ENCODE peak calls at places on chromosome 14, in four cellular contexts. X is K562, P is HepG2, G is GM12878. Q is an unnamed sample.

GRCh38 chr14:81517798-81518398 is 15.8 kb downstream of the SEL1L start:
- DNase-seq in X (no peak), P (peak; percentile 66), G (no peak), Q (no peak)

GRCh38 chr14:101111620-101112290 is 208.2 kb upstream of the RTL1 start:
- DNase-seq in X (no peak), P (no peak), G (no peak), Q (no peak)

GRCh38 chr14:64772394-64772950 is 68.2 kb downstream of the PLEKHG3 start:
- DNase-seq in X (no peak), P (peak; percentile 19), G (no peak), Q (no peak)

GRCh38 chr14:84225243-84225642 is 1304.7 kb upstream of the FLRT2 start:
- DNase-seq in X (no peak), P (no peak), G (no peak), Q (no peak)

GRCh38 chr14:104979758-104980591 is 1.8 kb upstream of the AHNAK2 start:
- DNase-seq in X (no peak), P (no peak), G (no peak), Q (peak; percentile 54)

GRCh38 chr14:64954491-64955240 is 12.1 kb upstream of the GPX2 start:
- DNase-seq in X (no peak), P (no peak), G (no peak), Q (no peak)

GRCh38 chr14:99252940-99253868 is 18.8 kb downstream of the BCL11B start:
- DNase-seq in X (no peak), P (no peak), G (no peak), Q (no peak)

GRCh38 chr14:38111046-38111445 is 96.7 kb upstream of the SSTR1 start:
- DNase-seq in X (no peak), P (no peak), G (no peak), Q (no peak)

GRCh38 chr14:99036594-99037293 is 235.3 kb downstream of the BCL11B start:
- DNase-seq in X (no peak), P (no peak), G (no peak), Q (no peak)

GRCh38 chr14:79044894-79045624 is 874.9 kb downstream of the NRXN3 start:
- DNase-seq in X (no peak), P (no peak), G (no peak), Q (peak; percentile 86)

DNA sequence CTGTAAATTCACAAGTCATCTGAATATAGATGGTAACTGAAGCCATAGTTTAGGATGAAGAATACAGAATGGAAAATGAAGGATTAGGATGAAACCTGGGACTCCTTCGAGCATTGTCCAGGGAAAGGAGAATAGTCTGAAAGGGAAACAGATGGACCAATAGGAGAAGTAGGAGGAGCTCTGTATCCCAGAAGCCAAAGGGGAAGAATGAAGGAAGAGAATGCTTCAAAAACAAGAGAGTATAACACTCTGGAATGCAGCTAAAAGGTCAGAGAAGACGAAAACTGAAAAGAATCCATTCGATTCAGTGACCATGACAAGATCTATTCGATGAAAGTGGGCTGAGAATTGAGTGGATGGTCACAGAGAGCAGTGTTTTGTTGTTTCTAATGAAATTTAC is 1.0 kb downstream of the GMFB start:
- DNase-seq in X (no peak), P (no peak), G (no peak), Q (peak; percentile 59)
- TF ChIP-seq MYC in X (no peak), P (no peak), G (no peak), Q (no peak)

GRCh38 chr14:21205026-21205677 is 49.3 kb upstream of the OR5AU1 start:
- DNase-seq in X (no peak), P (no peak), G (no peak), Q (no peak)

GRCh38 chr14:21205678-21206581 is 50.1 kb upstream of the OR5AU1 start:
- DNase-seq in X (no peak), P (no peak), G (no peak), Q (no peak)

GRCh38 chr14:21209185-21209584 is 53.3 kb upstream of the OR5AU1 start:
- DNase-seq in X (no peak), P (no peak), G (no peak), Q (no peak)

GRCh38 chr14:21208554-21208953 is 52.7 kb upstream of the OR5AU1 start:
- DNase-seq in X (no peak), P (no peak), G (no peak), Q (no peak)

GRCh38 chr14:21206753-21207684 is 51.2 kb upstream of the OR5AU1 start:
- DNase-seq in X (no peak), P (no peak), G (no peak), Q (no peak)
- TF ChIP-seq POLR2AphosphoS5 in X (no peak), P (peak; percentile 37), G (no peak), Q (no peak)

GRCh38 chr14:103343905-103344797 is 10.1 kb downstream of the EIF5 start:
- DNase-seq in X (no peak), P (no peak), G (no peak), Q (no peak)

GRCh38 chr14:103348154-103348553 is 14.1 kb downstream of the EIF5 start:
- DNase-seq in X (no peak), P (no peak), G (no peak), Q (no peak)

GRCh38 chr14:103346286-103346685 is 12.2 kb downstream of the EIF5 start:
- DNase-seq in X (no peak), P (no peak), G (no peak), Q (no peak)

GRCh38 chr14:103349982-103350381 is 15.9 kb downstream of the EIF5 start:
- DNase-seq in X (no peak), P (no peak), G (no peak), Q (no peak)

GRCh38 chr14:103347091-103347815 is 13.2 kb downstream of the EIF5 start:
- DNase-seq in X (no peak), P (peak; percentile 57), G (no peak), Q (no peak)
- TF ChIP-seq MYC in X (no peak), P (no peak), G (no peak), Q (no peak)

GRCh38 chr14:76718306-76719075 is 42.8 kb upstream of the VASH1 start:
- DNase-seq in X (no peak), P (no peak), G (no peak), Q (no peak)

GRCh38 chr14:76716285-76716684 is 45.0 kb upstream of the VASH1 start:
- DNase-seq in X (no peak), P (no peak), G (no peak), Q (peak; percentile 68)

GRCh38 chr14:76717508-76717907 is 43.8 kb upstream of the VASH1 start:
- DNase-seq in X (no peak), P (no peak), G (no peak), Q (no peak)

GRCh38 chr14:76719664-76720063 is 41.6 kb upstream of the VASH1 start:
- DNase-seq in X (no peak), P (no peak), G (no peak), Q (no peak)

DNA sequence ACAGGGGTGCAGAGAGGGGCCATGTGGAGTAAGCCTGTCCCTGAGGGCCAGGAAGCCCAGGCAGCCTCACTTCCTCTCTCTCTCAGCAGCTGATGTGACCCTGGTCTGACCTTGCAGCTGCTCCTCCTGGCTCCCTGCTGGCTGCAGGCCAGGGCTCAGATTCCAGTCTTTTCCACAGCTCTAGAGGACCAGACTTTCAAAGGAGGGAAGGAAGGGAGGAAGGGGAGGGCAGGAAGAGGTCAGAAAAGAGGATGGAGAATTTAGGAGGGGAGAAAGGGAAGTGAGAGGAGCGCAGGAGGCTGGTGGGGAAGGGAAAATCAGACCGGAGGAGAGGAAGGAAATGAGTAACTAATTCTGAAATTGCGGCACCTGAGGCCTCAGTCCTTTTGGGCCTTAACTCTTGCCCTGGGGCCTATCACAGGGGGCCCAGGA is 40.9 kb upstream of the VASH1 start:
- DNase-seq in X (no peak), P (peak; percentile 36), G (peak; percentile 34), Q (peak; percentile 91)
- TF ChIP-seq POLR2AphosphoS5 in X (no peak), P (no peak), G (no peak), Q (peak; percentile 75)

GRCh38 chr14:68656452-68656851 is 136.4 kb downstream of the ZFP36L1 start:
- DNase-seq in X (no peak), P (no peak), G (no peak), Q (no peak)
- TF ChIP-seq MYC in X (no peak), P (no peak), G (no peak), Q (no peak)

GRCh38 chr14:68506021-68506644 is 286.7 kb downstream of the ZFP36L1 start:
- DNase-seq in X (no peak), P (no peak), G (no peak), Q (peak; percentile 48)
- TF ChIP-seq POLR2AphosphoS5 in X (no peak), P (no peak), G (no peak), Q (no peak)

GRCh38 chr14:75675265-75675960 is 14.4 kb downstream of the TTLL5 start:
- DNase-seq in X (no peak), P (no peak), G (no peak), Q (no peak)
- TF ChIP-seq MYC in X (no peak), P (no peak), G (no peak), Q (no peak)

DNA sequence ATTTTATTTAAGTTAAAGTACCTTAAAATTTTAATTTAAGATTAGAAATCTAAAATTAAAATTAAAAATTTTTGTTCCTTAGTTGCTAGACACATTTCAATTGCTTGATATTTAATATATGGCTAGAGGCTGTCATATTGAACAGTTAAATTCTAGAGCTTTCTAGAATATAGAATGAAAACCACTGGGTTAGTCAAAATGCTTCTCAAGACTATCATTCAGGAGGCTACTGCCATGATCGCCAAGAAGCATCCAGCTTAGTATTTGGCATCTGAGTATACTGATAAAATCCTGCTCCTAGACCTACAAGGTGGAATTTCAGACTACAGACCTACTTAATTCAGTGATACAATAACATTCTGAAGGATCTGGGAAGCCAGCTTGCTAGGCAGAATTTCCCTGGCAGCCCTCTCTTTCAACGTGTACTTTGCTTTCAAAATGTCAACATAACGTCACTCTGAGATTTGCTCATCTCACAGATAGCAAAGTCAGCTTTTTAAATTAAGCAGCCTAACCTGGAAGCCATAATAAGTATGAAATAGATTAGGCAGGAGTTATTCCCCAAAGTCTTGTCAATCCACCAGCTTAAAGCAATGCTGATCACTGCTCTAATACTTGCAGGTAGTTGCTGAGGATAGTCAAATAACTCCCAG is 525.8 kb downstream of the FSCB start:
- DNase-seq in X (no peak), P (peak; percentile 2), G (no peak), Q (no peak)
- TF ChIP-seq POLR2AphosphoS5 in X (no peak), P (no peak), G (no peak), Q (no peak)

DNA sequence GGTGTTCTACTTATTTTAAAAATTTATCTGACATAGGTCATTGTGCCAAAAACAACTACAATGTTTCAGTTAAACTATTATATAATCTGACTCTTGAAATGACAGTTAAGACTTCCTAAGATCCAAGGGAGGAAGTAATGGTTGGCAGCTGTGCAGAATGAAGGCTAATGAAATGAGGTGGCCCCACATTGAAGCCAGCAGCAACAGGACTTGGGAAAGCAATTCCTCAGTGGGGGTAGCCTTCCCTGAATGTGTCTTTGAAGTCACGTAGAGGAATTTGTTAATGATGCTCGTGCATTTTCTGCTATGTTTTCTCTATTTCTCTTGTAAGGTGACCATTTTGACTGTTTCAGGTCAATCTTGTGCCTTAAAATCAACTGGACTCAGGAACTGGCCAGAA is 162.4 kb upstream of the DAAM1 start:
- DNase-seq in X (no peak), P (no peak), G (no peak), Q (no peak)
- TF ChIP-seq MYC in X (no peak), P (no peak), G (no peak), Q (no peak)

Q was measured in endothelial cell of umbilical vein.